ENCODE peak calls at places on chromosomes 5 and 9, in eight cellular contexts. B is IMR-90, H is left lung, Q is astrocyte, E is A673, S is GM13977, Y is pancreas, R is tibial artery. J is an unnamed sample.

GRCh38 chr5:53479656-53480473 is 564 bp upstream of the FST start:
- DNase-seq in B (peak), E (peak), Y (peak), H (peak), Q (peak), R (peak), S (peak), J (peak)

GRCh38 chr5:133130387-133131118 is 78.7 kb downstream of the HSPA4 start:
- DNase-seq in S (no peak), H (no peak), B (no peak), E (no peak), Y (no peak), Q (no peak), R (no peak), J (no peak)

GRCh38 chr5:41967401-41967800 is 42.3 kb downstream of the FBXO4 start:
- DNase-seq in Q (no peak), R (no peak), S (no peak), E (no peak), H (no peak), Y (no peak), B (no peak), J (no peak)

GRCh38 chr9:38016375-38017120 is 52.5 kb downstream of the SHB start:
- DNase-seq in Q (peak), S (no peak), B (peak), R (no peak), H (no peak), Y (no peak), E (no peak), J (peak)

GRCh38 chr9:27386759-27387158 is 89.8 kb upstream of the EQTN start:
- DNase-seq in R (no peak), H (no peak), S (no peak), E (no peak), Y (peak), Q (no peak), B (no peak), J (no peak)

GRCh38 chr5:35159370-35159742 is 70.9 kb downstream of the PRLR start:
- DNase-seq in S (no peak), Q (no peak), R (peak), B (peak), Y (peak), E (no peak), H (no peak), J (peak)

GRCh38 chr5:134093351-134093750 is 21.1 kb upstream of the TCF7 start:
- DNase-seq in Q (no peak), B (no peak), S (no peak), E (no peak), R (no peak), Y (no peak), H (no peak), J (no peak)

GRCh38 chr5:69078921-69079537 is 14.8 kb upstream of the SLC30A5 start:
- DNase-seq in R (no peak), B (no peak), Y (no peak), Q (no peak), H (no peak), S (no peak), E (no peak), J (no peak)

DNA sequence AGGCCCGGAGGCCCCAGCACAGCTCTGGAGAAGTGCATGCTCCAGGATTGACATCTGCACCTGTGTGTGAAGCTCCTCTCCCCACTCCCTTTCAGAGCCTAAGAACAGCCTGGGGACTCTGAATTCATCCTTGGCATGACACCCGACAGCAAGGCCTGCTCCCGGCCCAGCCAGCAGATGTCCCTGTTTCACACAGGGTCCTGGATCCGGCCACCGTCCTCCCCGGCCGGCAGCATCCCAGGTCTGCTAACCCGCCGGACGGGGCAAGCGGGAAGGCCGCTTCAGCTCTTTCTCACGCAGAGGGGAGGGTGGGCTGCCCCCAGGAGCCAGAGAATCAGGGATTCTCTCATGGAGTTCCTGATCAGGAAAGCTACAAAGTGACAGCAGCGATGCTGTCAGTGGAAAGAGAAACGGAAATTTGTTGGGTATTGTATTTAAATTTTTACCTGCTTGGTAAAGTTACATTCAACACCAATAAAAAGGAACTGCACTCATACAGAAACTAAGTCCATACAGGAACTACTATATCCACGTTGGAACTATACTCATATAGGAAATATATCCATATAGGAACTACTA is 325.3 kb upstream of the IRX4 start:
- DNase-seq in B (no peak), R (no peak), Q (no peak), Y (no peak), S (no peak), E (no peak), H (no peak), J (no peak)
- TF ChIP-seq CTCF in B (no peak), R (no peak), Q (no peak), Y (no peak), S (no peak), E (no peak), H (no peak), J (no peak)

GRCh38 chr5:322942-323879 is 1.7 kb downstream of the AHRR start:
- DNase-seq in H (no peak), S (peak), R (no peak), B (peak), Y (no peak), Q (peak), E (no peak), J (no peak)

GRCh38 chr5:322281-322941 is 897 bp downstream of the AHRR start:
- DNase-seq in S (peak), Y (no peak), B (peak), Q (no peak), H (no peak), R (no peak), E (no peak), J (no peak)

GRCh38 chr5:321233-321725 is at the start of gene AHRR:
- DNase-seq in R (no peak), B (peak), S (peak), Y (no peak), Q (peak), E (peak), H (no peak), J (peak)

GRCh38 chr5:320524-321232 is 836 bp upstream of the AHRR start:
- DNase-seq in Q (no peak), E (no peak), B (no peak), H (no peak), Y (no peak), R (no peak), S (peak), J (no peak)

DNA sequence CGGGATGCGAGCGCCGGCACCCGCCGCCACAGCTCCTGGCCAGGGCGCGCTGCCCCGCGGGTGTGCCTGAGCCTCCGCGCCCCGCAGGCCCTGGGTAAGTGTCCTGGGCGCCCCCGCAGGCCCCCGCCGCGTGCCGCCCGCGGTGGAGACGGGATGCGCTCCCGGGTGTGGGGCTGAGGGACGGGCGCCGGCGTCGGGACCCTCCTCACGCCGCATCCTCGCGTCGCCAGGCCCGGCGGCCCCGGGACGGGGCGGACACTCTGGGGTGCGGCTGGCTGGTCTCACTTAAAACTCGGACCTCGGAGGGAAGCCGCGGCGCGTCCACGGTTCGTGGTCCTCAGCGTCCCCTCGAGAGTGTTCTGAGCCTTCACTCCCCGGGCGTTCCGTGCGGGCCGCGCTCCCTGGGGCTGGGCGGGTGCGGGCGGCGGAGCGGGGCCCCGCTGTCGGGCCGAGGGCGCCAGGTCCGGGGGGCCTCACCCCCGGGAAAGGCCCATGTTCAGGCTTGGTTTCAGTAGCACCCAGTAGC is 275 bp downstream of the AHRR start:
- DNase-seq in S (peak), E (no peak), R (no peak), Y (no peak), B (no peak), H (no peak), Q (no peak), J (no peak)
- TF ChIP-seq CTCF in S (no peak), E (no peak), R (no peak), Y (no peak), B (no peak), H (no peak), Q (no peak), J (no peak)

GRCh38 chr5:60395712-60396329 is 304.1 kb downstream of the DEPDC1B start:
- DNase-seq in H (no peak), B (no peak), Y (no peak), Q (no peak), S (no peak), R (no peak), E (no peak), J (peak)
- TF ChIP-seq CTCF in H (no peak), B (peak), Y (no peak), Q (no peak), S (no peak), R (no peak), E (peak), J (peak)

DNA sequence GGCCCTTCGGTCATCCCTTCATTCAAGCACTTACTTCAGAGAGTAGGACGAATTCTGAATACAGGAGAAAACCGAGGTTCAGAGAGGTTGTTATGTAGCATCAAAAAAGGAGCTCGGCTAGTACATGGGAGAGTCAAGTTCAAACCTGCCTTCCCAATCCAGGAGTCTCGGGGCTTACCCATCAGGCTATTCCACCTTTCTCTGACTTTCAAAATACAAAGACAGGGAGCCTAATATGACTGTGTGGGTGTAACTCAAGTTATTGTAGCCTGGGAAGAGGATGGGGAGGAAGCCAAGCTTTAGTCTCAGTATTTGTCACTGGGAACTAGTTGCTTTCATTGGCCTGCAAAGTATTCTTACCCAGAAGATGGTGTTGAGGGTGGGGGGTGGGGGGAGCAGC is 274.8 kb upstream of the PANK3 start:
- DNase-seq in S (no peak), B (no peak), E (no peak), H (no peak), R (no peak), Y (no peak), Q (no peak), J (no peak)
- TF ChIP-seq CTCF in S (no peak), B (no peak), E (no peak), H (no peak), R (no peak), Y (no peak), Q (no peak), J (no peak)

DNA sequence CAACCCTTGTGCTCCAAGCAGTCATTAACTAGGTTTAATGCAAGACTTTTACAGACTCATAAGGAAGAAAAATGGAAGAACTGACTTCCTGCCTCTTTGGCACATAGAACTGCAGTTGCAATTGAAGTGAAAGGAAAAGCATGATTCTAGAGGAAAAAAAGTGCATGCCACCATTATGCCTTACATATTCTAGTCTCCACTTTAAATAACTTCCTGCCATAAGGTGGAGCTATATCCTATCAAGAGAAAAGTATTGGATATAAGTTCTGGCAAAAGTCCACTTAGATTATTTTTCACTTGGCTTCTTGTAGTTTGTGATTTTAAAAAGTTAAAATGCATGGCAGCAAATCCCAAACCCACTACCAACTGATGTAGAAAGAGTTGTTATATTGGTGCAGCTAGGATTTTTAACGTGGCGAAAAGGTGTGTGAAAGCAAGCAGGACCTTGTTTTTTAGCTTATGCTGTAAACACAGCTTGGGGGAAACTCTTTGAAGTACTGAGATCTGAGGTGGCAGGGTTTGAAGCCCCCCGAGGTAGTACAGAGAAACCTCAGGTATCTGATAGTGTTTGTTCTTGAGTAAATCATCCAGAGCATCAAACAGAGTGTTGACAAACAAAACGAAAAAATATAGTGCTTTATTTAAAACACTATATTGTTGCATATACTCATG is 117.9 kb downstream of the ANXA1 start:
- DNase-seq in E (peak), S (no peak), Y (no peak), Q (peak), H (no peak), B (peak), R (no peak), J (peak)
- TF ChIP-seq CTCF in E (peak), S (peak), Y (no peak), Q (peak), H (no peak), B (peak), R (no peak), J (peak)

GRCh38 chr5:122130152-122130551 is 806 bp downstream of the ZNF474 start:
- DNase-seq in B (no peak), E (no peak), H (no peak), Q (no peak), R (no peak), S (no peak), Y (no peak), J (peak)
- TF ChIP-seq CTCF in B (no peak), E (no peak), H (no peak), Q (no peak), R (no peak), S (no peak), Y (no peak), J (no peak)

DNA sequence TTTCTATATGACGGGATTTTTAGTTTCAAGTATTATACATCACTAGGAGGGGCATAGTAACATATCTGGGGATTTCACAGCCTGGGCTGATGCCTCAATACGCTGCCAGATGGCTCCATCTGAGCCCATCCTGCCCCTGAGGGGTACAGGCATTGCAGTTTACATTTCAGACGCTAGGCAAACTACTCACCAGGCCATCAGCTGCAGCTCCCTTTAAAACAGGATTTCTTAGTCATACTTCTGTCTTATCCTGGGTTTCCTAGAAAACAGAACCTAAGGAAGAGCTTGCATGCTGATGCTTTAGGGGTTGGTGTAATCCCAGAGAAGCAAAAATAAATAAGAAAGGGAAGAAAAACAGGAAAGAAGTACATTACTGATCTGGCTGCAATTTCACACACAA is 372.8 kb upstream of the PIK3R1 start:
- DNase-seq in B (no peak), R (no peak), H (no peak), Y (no peak), E (no peak), S (no peak), Q (peak), J (peak)
- TF ChIP-seq CTCF in B (no peak), R (no peak), H (no peak), Y (no peak), E (no peak), S (no peak), Q (peak), J (peak)

DNA sequence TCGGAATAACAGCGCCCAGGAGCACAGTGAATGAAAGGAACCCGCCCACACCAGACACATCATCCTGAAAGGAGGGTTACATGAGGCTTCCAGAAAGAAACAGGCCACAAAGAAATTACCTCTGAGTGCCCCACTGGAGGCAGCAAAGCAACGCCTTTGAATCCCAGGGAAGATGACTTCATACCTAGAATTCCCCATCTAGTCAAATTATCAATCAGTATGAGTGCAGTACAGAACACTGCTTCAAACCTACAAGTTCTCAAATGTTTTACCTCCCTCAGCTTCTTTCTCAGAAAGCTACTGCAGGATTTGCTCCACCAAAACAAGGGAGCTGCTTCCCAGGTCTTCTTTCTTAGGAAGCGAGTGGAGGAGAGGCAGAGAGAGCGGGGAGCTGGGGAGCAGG is 87.2 kb downstream of the SEMA4D start:
- DNase-seq in Q (no peak), R (no peak), H (no peak), Y (no peak), E (no peak), B (no peak), S (peak), J (no peak)
- TF ChIP-seq CTCF in Q (no peak), R (no peak), H (no peak), Y (no peak), E (no peak), B (peak), S (peak), J (peak)

GRCh38 chr5:60887096-60887495 is 43.0 kb upstream of the ELOVL7 start:
- DNase-seq in H (no peak), Y (no peak), S (no peak), B (no peak), E (no peak), Q (no peak), R (no peak), J (no peak)

GRCh38 chr5:60886158-60886557 is 42.1 kb upstream of the ELOVL7 start:
- DNase-seq in Q (no peak), E (no peak), B (no peak), H (no peak), R (no peak), S (no peak), Y (no peak), J (no peak)

GRCh38 chr5:60888359-60889061 is 44.4 kb upstream of the ELOVL7 start:
- DNase-seq in Q (no peak), E (no peak), Y (no peak), R (no peak), S (no peak), B (no peak), H (no peak), J (no peak)

DNA sequence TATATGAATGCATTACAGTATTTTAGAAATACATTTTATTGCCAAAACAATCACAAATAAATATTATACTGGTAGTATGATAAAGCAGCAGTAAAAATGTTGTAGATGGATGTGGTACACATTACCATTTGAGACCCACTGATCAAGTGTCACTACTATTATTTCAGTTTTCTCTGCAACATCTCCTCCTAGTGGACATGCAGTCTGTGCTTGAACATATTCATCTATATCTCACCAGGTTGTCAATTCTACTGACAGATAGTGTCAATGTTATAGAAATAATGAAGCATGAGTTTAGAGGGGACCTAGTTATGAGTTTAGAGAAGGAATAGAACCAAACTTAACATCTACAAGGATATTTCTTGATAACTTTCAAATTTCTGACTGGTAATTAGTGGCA is 39.2 kb upstream of the ELOVL7 start:
- DNase-seq in H (no peak), Y (no peak), S (peak), R (no peak), B (no peak), E (peak), Q (no peak), J (peak)
- TF ChIP-seq CTCF in H (no peak), Y (peak), S (peak), R (no peak), B (no peak), E (peak), Q (peak), J (peak)